ENCODE peak calls at places on chromosomes 7 and 10, in seven cellular contexts. K, E, T, Q, R, Z and P are unnamed samples.

GRCh38 chr10:132951926-132952325 is 9.6 kb upstream of the CFAP46 start:
- DNase-seq in K (no peak), E (no peak), T (no peak), Q (no peak), R (no peak), Z (no peak), P (no peak)

GRCh38 chr7:153432056-153432455 is 620.1 kb upstream of the DPP6 start:
- DNase-seq in K (no peak), E (no peak), T (no peak), Q (no peak), R (no peak), Z (no peak), P (no peak)

GRCh38 chr7:100372256-100372655 is 1.0 kb upstream of the PILRA start:
- DNase-seq in K (peak; percentile 45), E (no peak), T (no peak), Q (no peak), R (no peak), Z (no peak), P (no peak)

GRCh38 chr10:76113952-76114351 is 682.5 kb downstream of the LRMDA start:
- DNase-seq in K (peak; percentile 4), E (no peak), T (no peak), Q (peak; percentile 23), R (peak; percentile 38), Z (no peak), P (peak; percentile 11)

GRCh38 chr10:95864906-95865813 is 42.6 kb upstream of the CC2D2B start:
- DNase-seq in K (peak; percentile 49), E (no peak), T (peak; percentile 79), Q (peak; percentile 76), R (peak; percentile 72), Z (no peak), P (peak; percentile 31)

GRCh38 chr7:156327474-156327873 is 313.1 kb upstream of the RNF32 start:
- DNase-seq in K (no peak), E (no peak), T (no peak), Q (no peak), R (no peak), Z (no peak), P (no peak)

GRCh38 chr7:51186531-51186930 is 130.1 kb downstream of the COBL start:
- DNase-seq in K (no peak), E (no peak), T (no peak), Q (no peak), R (no peak), Z (no peak), P (no peak)

GRCh38 chr7:98213296-98213873 is 2.1 kb downstream of the BHLHA15 start:
- DNase-seq in K (no peak), E (no peak), T (no peak), Q (no peak), R (no peak), Z (peak; percentile 50), P (no peak)

GRCh38 chr7:28411876-28412662 is at the start of gene CREB5:
- DNase-seq in K (no peak), E (no peak), T (peak; percentile 36), Q (no peak), R (peak; percentile 72), Z (no peak), P (no peak)

GRCh38 chr7:24829787-24830186 is 72.5 kb upstream of the GSDME start:
- DNase-seq in K (no peak), E (no peak), T (no peak), Q (no peak), R (no peak), Z (no peak), P (no peak)

DNA sequence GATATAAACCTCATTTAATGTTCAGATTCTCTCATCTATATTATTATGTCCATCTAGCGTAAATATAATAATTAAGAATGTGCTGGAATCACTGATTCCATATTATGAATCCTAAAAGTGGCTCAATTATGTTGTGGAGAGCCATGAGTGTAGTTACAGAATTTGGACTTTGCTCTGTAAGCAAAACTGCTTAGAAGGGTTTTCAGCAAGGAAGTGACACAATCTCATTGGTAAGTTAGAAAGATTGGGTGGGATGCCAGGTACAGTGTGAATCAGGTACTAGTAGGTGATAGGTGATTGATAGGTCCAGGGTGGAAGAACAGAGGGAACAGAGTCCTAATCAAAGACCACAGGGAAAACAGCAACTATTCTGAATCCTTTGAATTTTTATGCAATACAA is 74.9 kb upstream of the ABLIM1 start:
- DNase-seq in K (no peak), E (no peak), T (no peak), Q (no peak), R (no peak), Z (no peak), P (no peak)
- TF ChIP-seq CTCF in K (no peak), E (no peak), T (no peak), Q (no peak), R (no peak), Z (no peak), P (no peak)

GRCh38 chr10:67864560-67865371 is 19.7 kb upstream of the SIRT1 start:
- DNase-seq in K (no peak), E (no peak), T (no peak), Q (no peak), R (no peak), Z (no peak), P (no peak)
- TF ChIP-seq CTCF in K (no peak), E (no peak), T (no peak), Q (no peak), R (no peak), Z (no peak), P (no peak)

GRCh38 chr10:101238732-101239105 is 9.5 kb upstream of the LBX1 start:
- DNase-seq in K (no peak), E (no peak), T (no peak), Q (no peak), R (peak; percentile 81), Z (no peak), P (peak; percentile 62)
- TF ChIP-seq CTCF in K (no peak), E (peak; percentile 89), T (peak; percentile 65), Q (peak; percentile 69), R (peak; percentile 85), Z (peak; percentile 25), P (peak; percentile 89)

GRCh38 chr7:112887-113286 is 79.5 kb upstream of the FAM20C start:
- DNase-seq in K (no peak), E (no peak), T (no peak), Q (no peak), R (no peak), Z (no peak), P (no peak)
- TF ChIP-seq CTCF in K (no peak), E (no peak), T (no peak), Q (no peak), R (no peak), Z (no peak), P (no peak)